ENCODE peak calls at places on chromosomes 3 and 15, in six cellular contexts. One of them, this sample, is unnamed. For H3K4me1, the result is how much of the 10 kb centered on the place peaks cover.

GRCh38 chr3:160677459-160677901 is 520 bp downstream of the ARL14 start:
- DNase-seq in heart left ventricle: no peak
- DNase-seq in adrenal gland: no peak
- DNase-seq in IMR-90: peak
- DNase-seq in esophagus squamous epithelium: no peak
- DNase-seq in prostate gland: no peak
- DNase-seq in this sample: no peak

GRCh38 chr15:76062282-76062681 is 2.5 kb downstream of the TMEM266 start:
- DNase-seq in heart left ventricle: no peak
- DNase-seq in adrenal gland: no peak
- DNase-seq in IMR-90: peak
- DNase-seq in esophagus squamous epithelium: no peak
- DNase-seq in prostate gland: no peak
- DNase-seq in this sample: no peak

GRCh38 chr3:194283218-194284006 is 67.7 kb downstream of the CPN2 start:
- DNase-seq in heart left ventricle: no peak
- DNase-seq in adrenal gland: peak
- DNase-seq in IMR-90: no peak
- DNase-seq in esophagus squamous epithelium: no peak
- DNase-seq in prostate gland: no peak
- DNase-seq in this sample: peak

GRCh38 chr3:120908803-120909601 is 997 bp downstream of the STXBP5L start:
- DNase-seq in heart left ventricle: no peak
- DNase-seq in adrenal gland: peak
- DNase-seq in IMR-90: no peak
- DNase-seq in esophagus squamous epithelium: no peak
- DNase-seq in prostate gland: no peak
- DNase-seq in this sample: peak

GRCh38 chr15:70098461-70099166 is 897 bp upstream of the TLE3 start:
- DNase-seq in heart left ventricle: no peak
- DNase-seq in adrenal gland: peak
- DNase-seq in IMR-90: no peak
- DNase-seq in esophagus squamous epithelium: no peak
- DNase-seq in prostate gland: no peak
- DNase-seq in this sample: peak

GRCh38 chr15:31485431-31485830 is 158.8 kb downstream of the KLF13 start:
- DNase-seq in heart left ventricle: no peak
- DNase-seq in adrenal gland: peak
- DNase-seq in IMR-90: no peak
- DNase-seq in esophagus squamous epithelium: no peak
- DNase-seq in prostate gland: no peak
- DNase-seq in this sample: peak

GRCh38 chr3:81279481-81280273 is 481.8 kb downstream of the GBE1 start:
- DNase-seq in heart left ventricle: no peak
- DNase-seq in adrenal gland: no peak
- DNase-seq in IMR-90: no peak
- DNase-seq in esophagus squamous epithelium: no peak
- DNase-seq in prostate gland: no peak
- DNase-seq in this sample: no peak

GRCh38 chr3:150770662-150771061 is 7.7 kb upstream of the SIAH2 start:
- DNase-seq in heart left ventricle: no peak
- DNase-seq in adrenal gland: no peak
- DNase-seq in IMR-90: no peak
- DNase-seq in esophagus squamous epithelium: no peak
- DNase-seq in prostate gland: no peak
- DNase-seq in this sample: no peak

GRCh38 chr15:40823572-40824343 is 4.8 kb downstream of the PPP1R14D start:
- DNase-seq in heart left ventricle: no peak
- DNase-seq in adrenal gland: no peak
- DNase-seq in IMR-90: no peak
- DNase-seq in esophagus squamous epithelium: no peak
- DNase-seq in prostate gland: no peak
- DNase-seq in this sample: no peak

GRCh38 chr15:71532994-71533393 is 277.4 kb upstream of the NR2E3 start:
- DNase-seq in heart left ventricle: no peak
- DNase-seq in adrenal gland: no peak
- DNase-seq in IMR-90: no peak
- DNase-seq in esophagus squamous epithelium: no peak
- DNase-seq in prostate gland: no peak
- DNase-seq in this sample: no peak

GRCh38 chr15:47013446-47013845 is 703.9 kb upstream of the SEMA6D start:
- DNase-seq in heart left ventricle: no peak
- DNase-seq in adrenal gland: no peak
- DNase-seq in IMR-90: no peak
- DNase-seq in esophagus squamous epithelium: no peak
- DNase-seq in prostate gland: no peak
- DNase-seq in this sample: no peak

GRCh38 chr3:37812497-37812896 is 49.2 kb upstream of the CTDSPL start:
- DNase-seq in heart left ventricle: no peak
- DNase-seq in adrenal gland: no peak
- DNase-seq in IMR-90: peak
- DNase-seq in esophagus squamous epithelium: no peak
- DNase-seq in prostate gland: no peak
- DNase-seq in this sample: no peak

GRCh38 chr3:139122221-139122581 is 77.5 kb upstream of the PRR23C start:
- DNase-seq in heart left ventricle: no peak
- DNase-seq in adrenal gland: no peak
- DNase-seq in IMR-90: peak
- DNase-seq in esophagus squamous epithelium: no peak
- DNase-seq in prostate gland: no peak
- DNase-seq in this sample: peak

GRCh38 chr3:154274345-154274744 is 49.9 kb downstream of the DHX36 start:
- DNase-seq in heart left ventricle: no peak
- DNase-seq in adrenal gland: no peak
- DNase-seq in IMR-90: no peak
- DNase-seq in esophagus squamous epithelium: no peak
- DNase-seq in prostate gland: no peak
- DNase-seq in this sample: no peak

GRCh38 chr3:81364411-81364810 is 397.0 kb downstream of the GBE1 start:
- DNase-seq in heart left ventricle: no peak
- DNase-seq in adrenal gland: no peak
- DNase-seq in IMR-90: no peak
- DNase-seq in esophagus squamous epithelium: no peak
- DNase-seq in prostate gland: no peak
- DNase-seq in this sample: no peak

GRCh38 chr3:24773798-24774197 is 279.1 kb upstream of the THRB start:
- DNase-seq in heart left ventricle: peak
- DNase-seq in adrenal gland: peak
- DNase-seq in IMR-90: peak
- DNase-seq in esophagus squamous epithelium: no peak
- DNase-seq in prostate gland: peak
- DNase-seq in this sample: peak

GRCh38 chr3:126351086-126351770 is 6.0 kb downstream of the KLF15 start:
- DNase-seq in heart left ventricle: no peak
- DNase-seq in adrenal gland: peak
- DNase-seq in IMR-90: no peak
- DNase-seq in esophagus squamous epithelium: no peak
- DNase-seq in prostate gland: no peak
- DNase-seq in this sample: peak

GRCh38 chr3:112561085-112561692 is 573 bp downstream of the ATG3 start:
- DNase-seq in heart left ventricle: peak
- DNase-seq in adrenal gland: peak
- DNase-seq in IMR-90: peak
- DNase-seq in esophagus squamous epithelium: no peak
- DNase-seq in prostate gland: peak
- DNase-seq in this sample: peak

GRCh38 chr3:102224171-102224570 is 210.6 kb upstream of the ZPLD1 start:
- DNase-seq in heart left ventricle: peak
- DNase-seq in adrenal gland: no peak
- DNase-seq in IMR-90: peak
- DNase-seq in esophagus squamous epithelium: no peak
- DNase-seq in prostate gland: no peak
- DNase-seq in this sample: peak

GRCh38 chr3:104673981-104674380 is 692.7 kb upstream of the ALCAM start:
- DNase-seq in heart left ventricle: no peak
- DNase-seq in adrenal gland: no peak
- DNase-seq in IMR-90: peak
- DNase-seq in esophagus squamous epithelium: no peak
- DNase-seq in prostate gland: no peak
- DNase-seq in this sample: no peak

GRCh38 chr15:99424978-99425665 is 140.7 kb upstream of the MEF2A start:
- DNase-seq in heart left ventricle: peak
- DNase-seq in adrenal gland: peak
- DNase-seq in IMR-90: peak
- DNase-seq in esophagus squamous epithelium: no peak
- DNase-seq in prostate gland: no peak
- DNase-seq in this sample: peak

GRCh38 chr3:124587053-124587408 is 143.2 kb upstream of the UMPS start:
- DNase-seq in heart left ventricle: no peak
- DNase-seq in adrenal gland: no peak
- DNase-seq in IMR-90: no peak
- DNase-seq in esophagus squamous epithelium: no peak
- DNase-seq in prostate gland: no peak
- DNase-seq in this sample: no peak

GRCh38 chr3:197258168-197258755 is 40.1 kb downstream of the DLG1 start:
- DNase-seq in heart left ventricle: no peak
- DNase-seq in adrenal gland: no peak
- DNase-seq in IMR-90: no peak
- DNase-seq in esophagus squamous epithelium: no peak
- DNase-seq in prostate gland: no peak
- DNase-seq in this sample: no peak
- H3K4me1 ChIP-seq in heart left ventricle: under half
- H3K4me1 ChIP-seq in adrenal gland: under half
- H3K4me1 ChIP-seq in IMR-90: under half
- H3K4me1 ChIP-seq in esophagus squamous epithelium: under half
- H3K4me1 ChIP-seq in prostate gland: under half
- H3K4me1 ChIP-seq in this sample: under half

DNA sequence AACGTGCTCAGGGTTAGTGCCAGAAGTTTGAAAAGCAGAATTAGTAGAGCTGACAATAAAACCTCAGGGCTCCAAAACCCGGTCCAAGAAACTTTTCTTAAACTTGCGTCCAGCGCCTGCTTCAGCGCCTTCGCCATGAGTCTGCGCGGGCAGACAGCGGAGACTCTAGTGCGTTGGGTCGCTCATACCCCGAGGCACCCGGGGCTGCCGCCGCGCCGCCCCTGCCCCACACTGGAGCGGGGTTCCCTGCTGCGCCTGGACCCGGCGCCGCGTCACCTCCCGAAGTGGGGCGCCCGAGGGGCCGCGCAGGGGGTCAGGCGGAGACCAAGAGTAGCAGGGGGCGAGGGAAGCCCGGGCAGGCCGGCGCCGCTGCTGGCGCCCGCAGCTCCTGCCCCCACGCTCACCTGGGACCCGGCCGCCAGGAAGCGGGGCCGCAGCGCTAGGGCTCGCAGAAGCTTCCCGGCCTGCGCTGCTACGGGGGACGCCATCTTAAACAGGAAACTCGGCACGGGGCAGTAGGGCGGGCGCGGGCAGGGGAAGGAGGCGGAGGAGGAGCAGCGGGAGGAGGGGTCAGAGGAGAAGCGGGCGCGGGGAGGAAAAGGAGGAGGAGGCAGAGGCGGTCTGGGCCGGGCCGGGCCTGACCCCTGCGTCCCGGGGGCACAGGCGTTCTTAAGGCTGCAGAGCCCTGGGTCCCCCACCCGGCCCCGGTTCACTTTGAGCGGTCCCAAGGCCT is at the start of gene SUCLG2:
- DNase-seq in heart left ventricle: peak
- DNase-seq in adrenal gland: peak
- DNase-seq in IMR-90: peak
- DNase-seq in esophagus squamous epithelium: peak
- DNase-seq in prostate gland: peak
- DNase-seq in this sample: peak
- TF ChIP-seq POLR2A in heart left ventricle: peak
- TF ChIP-seq POLR2A in adrenal gland: peak
- TF ChIP-seq POLR2A in IMR-90: peak
- TF ChIP-seq POLR2A in esophagus squamous epithelium: peak
- TF ChIP-seq POLR2A in prostate gland: peak
- TF ChIP-seq POLR2A in this sample: peak

GRCh38 chr15:73927476-73928240 is 1.4 kb downstream of the LOXL1 start:
- DNase-seq in heart left ventricle: peak
- DNase-seq in adrenal gland: no peak
- DNase-seq in IMR-90: peak
- DNase-seq in esophagus squamous epithelium: no peak
- DNase-seq in prostate gland: peak
- DNase-seq in this sample: peak
- H3K4me1 ChIP-seq in heart left ventricle: half or more
- H3K4me1 ChIP-seq in adrenal gland: under half
- H3K4me1 ChIP-seq in IMR-90: half or more
- H3K4me1 ChIP-seq in esophagus squamous epithelium: half or more
- H3K4me1 ChIP-seq in prostate gland: under half
- H3K4me1 ChIP-seq in this sample: under half

GRCh38 chr15:74957301-74958035 is 896 bp upstream of the RPP25 start:
- DNase-seq in heart left ventricle: peak
- DNase-seq in adrenal gland: peak
- DNase-seq in IMR-90: no peak
- DNase-seq in esophagus squamous epithelium: no peak
- DNase-seq in prostate gland: no peak
- DNase-seq in this sample: peak

GRCh38 chr15:74955796-74956647 is 550 bp downstream of the RPP25 start:
- DNase-seq in heart left ventricle: peak
- DNase-seq in adrenal gland: peak
- DNase-seq in IMR-90: peak
- DNase-seq in esophagus squamous epithelium: no peak
- DNase-seq in prostate gland: peak
- DNase-seq in this sample: peak

GRCh38 chr15:74958320-74958907 is 1.8 kb upstream of the RPP25 start:
- DNase-seq in heart left ventricle: peak
- DNase-seq in adrenal gland: peak
- DNase-seq in IMR-90: no peak
- DNase-seq in esophagus squamous epithelium: no peak
- DNase-seq in prostate gland: peak
- DNase-seq in this sample: peak

GRCh38 chr15:74955017-74955416 is 1.6 kb downstream of the RPP25 start:
- DNase-seq in heart left ventricle: no peak
- DNase-seq in adrenal gland: no peak
- DNase-seq in IMR-90: no peak
- DNase-seq in esophagus squamous epithelium: no peak
- DNase-seq in prostate gland: no peak
- DNase-seq in this sample: no peak

DNA sequence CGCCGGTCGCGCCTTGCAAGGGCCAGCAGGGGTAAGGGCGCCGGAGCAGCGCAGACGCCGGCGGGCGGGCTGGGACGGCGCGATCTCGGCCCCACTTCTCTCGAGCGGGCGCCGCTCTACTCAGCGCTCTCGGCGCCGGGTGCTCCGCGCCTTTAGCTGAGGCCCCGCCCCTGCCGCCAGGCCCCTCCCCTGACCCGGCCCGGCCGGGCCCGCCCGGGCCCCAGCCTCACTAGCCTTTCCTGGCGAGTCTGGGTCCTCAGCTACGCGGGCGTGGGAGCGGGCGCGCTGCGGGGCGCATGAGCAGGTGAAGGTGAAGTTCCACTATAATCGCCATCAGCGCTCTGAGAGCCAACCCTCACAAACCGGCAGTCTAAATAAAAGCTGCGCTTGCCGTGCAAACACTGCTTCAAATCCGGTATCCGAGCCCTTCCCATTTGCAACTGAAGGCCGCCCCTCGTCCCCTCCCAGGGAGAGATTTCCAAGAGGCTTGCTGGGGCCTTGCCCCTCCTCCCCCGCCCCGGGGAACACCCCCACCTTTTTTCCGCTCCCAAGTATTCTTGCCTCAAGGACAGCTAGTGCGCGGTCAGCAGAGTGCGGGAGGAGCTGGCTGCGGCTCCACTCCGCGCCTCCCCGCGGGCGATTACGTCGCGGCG is at the start of gene RPP25:
- DNase-seq in heart left ventricle: peak
- DNase-seq in adrenal gland: peak
- DNase-seq in IMR-90: peak
- DNase-seq in esophagus squamous epithelium: no peak
- DNase-seq in prostate gland: peak
- DNase-seq in this sample: peak
- TF ChIP-seq POLR2A in heart left ventricle: peak
- TF ChIP-seq POLR2A in adrenal gland: peak
- TF ChIP-seq POLR2A in IMR-90: no peak
- TF ChIP-seq POLR2A in esophagus squamous epithelium: no peak
- TF ChIP-seq POLR2A in prostate gland: peak
- TF ChIP-seq POLR2A in this sample: peak

GRCh38 chr3:49388416-49388815 is 23.4 kb downstream of the RHOA start:
- DNase-seq in heart left ventricle: no peak
- DNase-seq in adrenal gland: no peak
- DNase-seq in IMR-90: no peak
- DNase-seq in esophagus squamous epithelium: no peak
- DNase-seq in prostate gland: no peak
- DNase-seq in this sample: no peak
- H3K4me1 ChIP-seq in heart left ventricle: half or more
- H3K4me1 ChIP-seq in adrenal gland: half or more
- H3K4me1 ChIP-seq in IMR-90: under half
- H3K4me1 ChIP-seq in esophagus squamous epithelium: under half
- H3K4me1 ChIP-seq in prostate gland: under half
- H3K4me1 ChIP-seq in this sample: under half